ENCODE peak calls at places on chromosome 18, in five cellular contexts. One of them, this sample, is unnamed.

GRCh38 chr18:6355789-6356589 is 58.7 kb downstream of the L3MBTL4 start:
- DNase-seq in GM12865: peak
- DNase-seq in GF-D8: no peak
- DNase-seq in LoVo: peak
- DNase-seq in GM03348: no peak
- DNase-seq in this sample: peak

GRCh38 chr18:49762191-49763077 is 50.9 kb downstream of the ACAA2 start:
- DNase-seq in GF-D8: no peak
- DNase-seq in GM03348: no peak
- DNase-seq in LoVo: no peak
- DNase-seq in GM12865: no peak
- DNase-seq in this sample: no peak

GRCh38 chr18:13796515-13796914 is 27.4 kb upstream of the MC5R start:
- DNase-seq in LoVo: no peak
- DNase-seq in GF-D8: no peak
- DNase-seq in GM12865: no peak
- DNase-seq in GM03348: no peak
- DNase-seq in this sample: no peak

GRCh38 chr18:44130365-44130942 is 550.2 kb upstream of the SETBP1 start:
- DNase-seq in LoVo: no peak
- DNase-seq in GM12865: peak
- DNase-seq in GF-D8: no peak
- DNase-seq in GM03348: peak
- DNase-seq in this sample: peak

GRCh38 chr18:43935051-43935412 is 657.7 kb upstream of the SYT4 start:
- DNase-seq in GM03348: peak
- DNase-seq in LoVo: no peak
- DNase-seq in GM12865: no peak
- DNase-seq in GF-D8: no peak
- DNase-seq in this sample: no peak

GRCh38 chr18:58167073-58167472 is 123.0 kb downstream of the NEDD4L start:
- DNase-seq in GM03348: no peak
- DNase-seq in GF-D8: no peak
- DNase-seq in LoVo: no peak
- DNase-seq in GM12865: no peak
- DNase-seq in this sample: no peak

GRCh38 chr18:62523631-62524442 is 1.0 kb downstream of the ZCCHC2 start:
- DNase-seq in GM03348: peak
- DNase-seq in GF-D8: no peak
- DNase-seq in LoVo: no peak
- DNase-seq in GM12865: peak
- DNase-seq in this sample: peak

GRCh38 chr18:47235096-47235495 is 16.4 kb downstream of the SKOR2 start:
- DNase-seq in GM03348: no peak
- DNase-seq in GF-D8: no peak
- DNase-seq in LoVo: no peak
- DNase-seq in GM12865: no peak
- DNase-seq in this sample: no peak

GRCh38 chr18:74281011-74281638 is 10.6 kb downstream of the CYB5A start:
- DNase-seq in LoVo: no peak
- DNase-seq in GM12865: no peak
- DNase-seq in GM03348: no peak
- DNase-seq in GF-D8: no peak
- DNase-seq in this sample: no peak

GRCh38 chr18:32351014-32351413 is 119.7 kb downstream of the GAREM1 start:
- DNase-seq in GM12865: no peak
- DNase-seq in GF-D8: no peak
- DNase-seq in LoVo: no peak
- DNase-seq in GM03348: peak
- DNase-seq in this sample: no peak

GRCh38 chr18:11518788-11519685 is 90.4 kb upstream of the SLC35G4 start:
- DNase-seq in GM03348: peak
- DNase-seq in LoVo: peak
- DNase-seq in GF-D8: no peak
- DNase-seq in GM12865: peak
- DNase-seq in this sample: peak